ENCODE peak calls at places on chromosomes 6 and 20, in five cellular contexts. H is posterior cingulate gyrus, N is A549, V is ecto neural progenitor cell, K is foreskin fibroblast. D is an unnamed sample.

GRCh38 chr6:33983721-33984465 is 162.0 kb downstream of the GRM4 start:
- DNase-seq in H (no peak), N (no peak), V (peak; percentile 40), K (no peak), D (no peak)

GRCh38 chr6:38503940-38504682 is 135.6 kb downstream of the BTBD9 start:
- DNase-seq in H (no peak), N (no peak), V (no peak), K (no peak), D (no peak)

GRCh38 chr6:56241106-56241812 is 6.1 kb downstream of the COL21A1 start:
- DNase-seq in H (no peak), N (no peak), V (no peak), K (no peak), D (no peak)

GRCh38 chr20:8094845-8095244 is 37.2 kb upstream of the PLCB1 start:
- DNase-seq in H (no peak), N (no peak), V (no peak), K (peak; percentile 90), D (peak; percentile 15)

GRCh38 chr20:542777-543368 is 717 bp downstream of the CSNK2A1 start:
- DNase-seq in H (peak; percentile 9), N (peak; percentile 63), V (no peak), K (peak; percentile 19), D (peak; percentile 12)

GRCh38 chr6:138785092-138785491 is 10.8 kb upstream of the ECT2L start:
- DNase-seq in H (no peak), N (no peak), V (no peak), K (no peak), D (no peak)

GRCh38 chr20:39242614-39243013 is 280.5 kb downstream of the DHX35 start:
- DNase-seq in H (no peak), N (no peak), V (no peak), K (no peak), D (no peak)

GRCh38 chr20:48490976-48491657 is 336.7 kb downstream of the PREX1 start:
- DNase-seq in H (no peak), N (no peak), V (no peak), K (no peak), D (no peak)

GRCh38 chr6:57173886-57174510 is 1.9 kb downstream of the BAG2 start:
- DNase-seq in H (no peak), N (peak; percentile 10), V (no peak), K (peak; percentile 87), D (peak; percentile 66)

GRCh38 chr6:163298079-163298807 is 116.3 kb upstream of the QKI start:
- DNase-seq in H (no peak), N (no peak), V (no peak), K (no peak), D (no peak)

GRCh38 chr20:51767867-51768758 is at the start of gene ATP9A:
- DNase-seq in H (peak; percentile 59), N (no peak), V (peak; percentile 62), K (peak; percentile 61), D (no peak)

GRCh38 chr6:106163446-106163965 is 77.4 kb downstream of the PRDM1 start:
- DNase-seq in H (no peak), N (no peak), V (no peak), K (peak; percentile 87), D (no peak)

GRCh38 chr6:33824461-33825154 is 20.8 kb upstream of the MLN start:
- DNase-seq in H (no peak), N (peak; percentile 21), V (no peak), K (no peak), D (no peak)

GRCh38 chr20:4688342-4688741 is 33.4 kb upstream of the PRND start:
- DNase-seq in H (no peak), N (no peak), V (no peak), K (no peak), D (peak; percentile 4)